ENCODE peak calls at places on chromosomes 7 and 10, in four cellular contexts. One of them, this sample, is unnamed.

GRCh38 chr7:106039486-106040060 is 72.5 kb downstream of the SYPL1 start:
- DNase-seq in PC-3: no peak
- DNase-seq in HCT116: no peak
- DNase-seq in GM12878: no peak
- DNase-seq in this sample: no peak

GRCh38 chr7:20403356-20403755 is 72.7 kb downstream of the ITGB8 start:
- DNase-seq in PC-3: no peak
- DNase-seq in HCT116: no peak
- DNase-seq in GM12878: no peak
- DNase-seq in this sample: no peak

GRCh38 chr7:123494193-123494796 is 40.1 kb downstream of the IQUB start:
- DNase-seq in PC-3: peak; percentile 70
- DNase-seq in HCT116: peak; percentile 21
- DNase-seq in GM12878: no peak
- DNase-seq in this sample: no peak

GRCh38 chr7:25158962-25159361 is 33.9 kb upstream of the CYCS start:
- DNase-seq in PC-3: no peak
- DNase-seq in HCT116: no peak
- DNase-seq in GM12878: no peak
- DNase-seq in this sample: no peak

GRCh38 chr10:110918269-110918632 is 729 bp downstream of the BBIP1 start:
- DNase-seq in PC-3: peak; percentile 89
- DNase-seq in HCT116: peak; percentile 93
- DNase-seq in GM12878: peak; percentile 63
- DNase-seq in this sample: peak; percentile 59

GRCh38 chr7:3867847-3868246 is 566.8 kb downstream of the SDK1 start:
- DNase-seq in PC-3: no peak
- DNase-seq in HCT116: no peak
- DNase-seq in GM12878: no peak
- DNase-seq in this sample: no peak

GRCh38 chr7:81574723-81575326 is 195.0 kb downstream of the HGF start:
- DNase-seq in PC-3: no peak
- DNase-seq in HCT116: no peak
- DNase-seq in GM12878: no peak
- DNase-seq in this sample: no peak

GRCh38 chr7:131159961-131160361 is 167.7 kb upstream of the MKLN1 start:
- DNase-seq in PC-3: peak; percentile 48
- DNase-seq in HCT116: no peak
- DNase-seq in GM12878: no peak
- DNase-seq in this sample: no peak

GRCh38 chr10:57694956-57695605 is 572.6 kb downstream of the IPMK start:
- DNase-seq in PC-3: peak; percentile 45
- DNase-seq in HCT116: no peak
- DNase-seq in GM12878: no peak
- DNase-seq in this sample: no peak

GRCh38 chr7:132614428-132615076 is 38.3 kb upstream of the PLXNA4 start:
- DNase-seq in PC-3: no peak
- DNase-seq in HCT116: no peak
- DNase-seq in GM12878: no peak
- DNase-seq in this sample: no peak

GRCh38 chr7:50615519-50615845 is 50.3 kb upstream of the DDC start:
- DNase-seq in PC-3: no peak
- DNase-seq in HCT116: no peak
- DNase-seq in GM12878: no peak
- DNase-seq in this sample: no peak

GRCh38 chr7:50612704-50613103 is 47.5 kb upstream of the DDC start:
- DNase-seq in PC-3: no peak
- DNase-seq in HCT116: no peak
- DNase-seq in GM12878: no peak
- DNase-seq in this sample: no peak

GRCh38 chr7:50613473-50613872 is 48.3 kb upstream of the DDC start:
- DNase-seq in PC-3: no peak
- DNase-seq in HCT116: no peak
- DNase-seq in GM12878: no peak
- DNase-seq in this sample: no peak

GRCh38 chr7:50618281-50618680 is 53.1 kb upstream of the DDC start:
- DNase-seq in PC-3: no peak
- DNase-seq in HCT116: no peak
- DNase-seq in GM12878: no peak
- DNase-seq in this sample: no peak

GRCh38 chr7:50614721-50615518 is 49.7 kb upstream of the DDC start:
- DNase-seq in PC-3: peak; percentile 19
- DNase-seq in HCT116: no peak
- DNase-seq in GM12878: no peak
- DNase-seq in this sample: no peak
- H3K27me3 ChIP-seq in PC-3: no peaks in the 10 kb centered on the region
- H3K27me3 ChIP-seq in HCT116: no peaks in the 10 kb centered on the region
- H3K27me3 ChIP-seq in GM12878: no peaks in the 10 kb centered on the region
- H3K27me3 ChIP-seq in this sample: no peaks in the 10 kb centered on the region

GRCh38 chr7:35802649-35803048 is 1.8 kb downstream of the SEPTIN7 start:
- DNase-seq in PC-3: no peak
- DNase-seq in HCT116: no peak
- DNase-seq in GM12878: no peak
- DNase-seq in this sample: no peak

GRCh38 chr7:35802102-35802466 is 1.2 kb downstream of the SEPTIN7 start:
- DNase-seq in PC-3: no peak
- DNase-seq in HCT116: no peak
- DNase-seq in GM12878: no peak
- DNase-seq in this sample: no peak

GRCh38 chr7:35801392-35802101 is 690 bp downstream of the SEPTIN7 start:
- DNase-seq in PC-3: peak; percentile 43
- DNase-seq in HCT116: no peak
- DNase-seq in GM12878: no peak
- DNase-seq in this sample: no peak

GRCh38 chr7:35800718-35801391 is at the start of gene SEPTIN7:
- DNase-seq in PC-3: peak; percentile 98
- DNase-seq in HCT116: peak; percentile 97
- DNase-seq in GM12878: peak; percentile 97
- DNase-seq in this sample: peak; percentile 83

DNA sequence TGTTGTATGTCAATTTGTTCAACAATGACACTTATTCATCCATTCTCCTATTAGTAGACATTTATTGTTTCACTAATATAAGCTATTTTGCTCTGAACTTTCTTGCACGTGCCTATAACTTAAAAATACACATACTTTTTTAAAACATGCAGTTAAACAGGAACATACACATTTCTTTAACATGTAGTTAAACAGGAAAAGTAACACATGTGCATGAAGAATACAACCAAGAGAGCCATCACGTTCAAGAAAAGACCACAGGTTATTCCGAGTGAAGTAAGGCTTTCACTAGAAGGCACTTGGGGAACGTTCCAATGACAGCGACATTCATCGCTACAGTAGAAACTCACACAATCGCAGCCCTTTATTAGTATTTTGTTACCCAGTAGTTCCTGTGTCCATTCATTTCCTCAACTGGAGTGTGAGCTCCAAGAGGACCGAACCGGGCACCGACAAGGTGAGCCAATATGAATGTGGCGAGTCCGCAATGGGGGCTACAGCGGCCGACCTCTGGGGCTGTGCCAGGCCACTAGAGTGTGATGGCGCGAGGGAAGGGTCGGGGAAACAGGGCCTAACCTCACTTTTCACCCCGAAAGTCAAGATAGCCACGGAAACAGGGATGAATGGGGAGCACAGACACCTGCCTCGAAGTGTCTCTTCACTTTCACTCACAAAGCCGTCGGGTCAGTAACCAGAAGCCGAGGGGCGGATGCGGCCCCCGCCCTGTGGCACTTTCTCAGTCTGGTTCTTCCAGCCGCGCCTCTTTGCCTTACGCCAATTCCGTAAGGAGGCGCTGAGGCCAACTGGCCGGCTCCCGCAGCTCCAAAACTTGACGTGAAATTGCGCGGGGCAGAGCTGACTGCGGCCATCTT is 775 bp upstream of the SEPTIN7 start:
- DNase-seq in PC-3: peak; percentile 82
- DNase-seq in HCT116: no peak
- DNase-seq in GM12878: peak; percentile 19
- DNase-seq in this sample: peak; percentile 40
- TF ChIP-seq EZH2 in PC-3: no peak
- TF ChIP-seq EZH2 in HCT116: no peak
- TF ChIP-seq EZH2 in GM12878: no peak
- TF ChIP-seq EZH2 in this sample: no peak

GRCh38 chr10:123807444-123808035 is 84.1 kb downstream of the CPXM2 start:
- DNase-seq in PC-3: no peak
- DNase-seq in HCT116: no peak
- DNase-seq in GM12878: no peak
- DNase-seq in this sample: no peak
- H3K27me3 ChIP-seq in PC-3: no peaks in the 10 kb centered on the region
- H3K27me3 ChIP-seq in HCT116: peaks cover 67% of the 10 kb centered on the region
- H3K27me3 ChIP-seq in GM12878: peaks cover 3% of the 10 kb centered on the region
- H3K27me3 ChIP-seq in this sample: no peaks in the 10 kb centered on the region

GRCh38 chr10:93059975-93060886 is at the start of gene CYP26C1:
- DNase-seq in PC-3: no peak
- DNase-seq in HCT116: no peak
- DNase-seq in GM12878: no peak
- DNase-seq in this sample: no peak

GRCh38 chr10:93061594-93062498 is 1.2 kb downstream of the CYP26C1 start:
- DNase-seq in PC-3: no peak
- DNase-seq in HCT116: no peak
- DNase-seq in GM12878: no peak
- DNase-seq in this sample: no peak

GRCh38 chr10:93062499-93063216 is 2.1 kb downstream of the CYP26C1 start:
- DNase-seq in PC-3: no peak
- DNase-seq in HCT116: no peak
- DNase-seq in GM12878: no peak
- DNase-seq in this sample: no peak

GRCh38 chr10:93063217-93063976 is 2.8 kb downstream of the CYP26C1 start:
- DNase-seq in PC-3: no peak
- DNase-seq in HCT116: no peak
- DNase-seq in GM12878: no peak
- DNase-seq in this sample: no peak

DNA sequence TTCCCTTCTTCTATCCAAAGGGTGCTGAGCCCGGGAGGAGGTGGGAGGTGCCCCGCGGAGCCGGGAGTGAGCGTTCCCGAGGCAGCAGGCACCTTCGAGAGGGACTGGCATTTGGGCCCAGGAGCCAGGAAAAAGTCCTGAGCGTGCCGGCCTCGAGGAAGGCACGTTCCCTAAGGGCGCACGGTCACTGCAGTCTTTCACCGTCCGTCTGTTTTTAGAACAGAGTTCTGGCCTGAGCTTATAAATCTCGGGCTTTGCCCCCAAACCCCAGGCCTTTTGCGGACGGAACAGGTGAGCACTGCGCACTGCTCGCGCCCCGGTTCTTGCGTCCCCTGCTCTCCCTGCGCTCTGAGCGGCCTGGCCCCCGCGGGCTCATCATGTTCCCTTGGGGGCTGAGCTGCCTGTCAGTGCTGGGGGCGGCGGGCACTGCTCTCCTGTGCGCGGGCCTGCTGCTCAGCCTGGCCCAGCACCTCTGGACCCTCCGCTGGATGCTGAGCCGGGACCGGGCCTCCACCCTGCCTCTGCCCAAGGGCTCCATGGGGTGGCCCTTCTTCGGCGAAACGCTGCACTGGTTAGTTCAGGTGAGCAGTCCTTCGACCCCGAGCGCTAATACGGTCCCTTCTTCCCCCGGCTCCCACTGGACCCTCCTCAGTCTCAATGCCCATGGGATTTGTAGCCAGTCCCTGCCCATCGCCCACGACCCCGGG is 442 bp downstream of the CYP26C1 start:
- DNase-seq in PC-3: no peak
- DNase-seq in HCT116: no peak
- DNase-seq in GM12878: no peak
- DNase-seq in this sample: no peak
- TF ChIP-seq EZH2 in PC-3: no peak
- TF ChIP-seq EZH2 in HCT116: no peak
- TF ChIP-seq EZH2 in GM12878: no peak
- TF ChIP-seq EZH2 in this sample: peak; percentile 86

GRCh38 chr10:71007516-71007915 is 119.2 kb upstream of the PCBD1 start:
- DNase-seq in PC-3: no peak
- DNase-seq in HCT116: no peak
- DNase-seq in GM12878: no peak
- DNase-seq in this sample: no peak

GRCh38 chr10:71011141-71011540 is 122.8 kb upstream of the PCBD1 start:
- DNase-seq in PC-3: no peak
- DNase-seq in HCT116: no peak
- DNase-seq in GM12878: no peak
- DNase-seq in this sample: no peak

GRCh38 chr10:71008150-71008549 is 119.8 kb upstream of the PCBD1 start:
- DNase-seq in PC-3: no peak
- DNase-seq in HCT116: no peak
- DNase-seq in GM12878: no peak
- DNase-seq in this sample: no peak

GRCh38 chr10:71010730-71011129 is 122.4 kb upstream of the PCBD1 start:
- DNase-seq in PC-3: no peak
- DNase-seq in HCT116: no peak
- DNase-seq in GM12878: no peak
- DNase-seq in this sample: no peak

GRCh38 chr10:71009031-71009605 is 120.8 kb upstream of the PCBD1 start:
- DNase-seq in PC-3: no peak
- DNase-seq in HCT116: no peak
- DNase-seq in GM12878: no peak
- DNase-seq in this sample: no peak
- H3K27me3 ChIP-seq in PC-3: peaks cover 31% of the 10 kb centered on the region
- H3K27me3 ChIP-seq in HCT116: peaks cover 12% of the 10 kb centered on the region
- H3K27me3 ChIP-seq in GM12878: peaks cover under 1% of the 10 kb centered on the region
- H3K27me3 ChIP-seq in this sample: peaks cover 40% of the 10 kb centered on the region

GRCh38 chr10:59704644-59705043 is 5.0 kb downstream of the SLC16A9 start:
- DNase-seq in PC-3: no peak
- DNase-seq in HCT116: no peak
- DNase-seq in GM12878: no peak
- DNase-seq in this sample: no peak

GRCh38 chr10:59709472-59710125 is at the start of gene SLC16A9:
- DNase-seq in PC-3: peak; percentile 83
- DNase-seq in HCT116: peak; percentile 27
- DNase-seq in GM12878: peak; percentile 8
- DNase-seq in this sample: no peak

GRCh38 chr10:59706851-59707797 is 2.5 kb downstream of the SLC16A9 start:
- DNase-seq in PC-3: no peak
- DNase-seq in HCT116: no peak
- DNase-seq in GM12878: no peak
- DNase-seq in this sample: no peak

GRCh38 chr10:59711871-59712491 is 2.3 kb upstream of the SLC16A9 start:
- DNase-seq in PC-3: no peak
- DNase-seq in HCT116: no peak
- DNase-seq in GM12878: no peak
- DNase-seq in this sample: no peak

GRCh38 chr10:59708816-59709471 is 706 bp downstream of the SLC16A9 start:
- DNase-seq in PC-3: peak; percentile 66
- DNase-seq in HCT116: no peak
- DNase-seq in GM12878: no peak
- DNase-seq in this sample: no peak
- TF ChIP-seq EZH2 in PC-3: no peak
- TF ChIP-seq EZH2 in HCT116: no peak
- TF ChIP-seq EZH2 in GM12878: no peak
- TF ChIP-seq EZH2 in this sample: no peak

GRCh38 chr7:1936006-1936310 is 265.9 kb downstream of the ELFN1 start:
- DNase-seq in PC-3: no peak
- DNase-seq in HCT116: no peak
- DNase-seq in GM12878: no peak
- DNase-seq in this sample: no peak
- H3K27me3 ChIP-seq in PC-3: no peaks in the 10 kb centered on the region
- H3K27me3 ChIP-seq in HCT116: no peaks in the 10 kb centered on the region
- H3K27me3 ChIP-seq in GM12878: no peaks in the 10 kb centered on the region
- H3K27me3 ChIP-seq in this sample: no peaks in the 10 kb centered on the region

This sample was measured in keratinocyte.